ENCODE peak calls at places on chromosomes 2 and 18, in four cellular contexts. One of them, this sample, is unnamed.
A peak's percentile ranks its signal among the peaks of the same experiment; 100 is the strongest.

GRCh38 chr2:47070920-47071824 is 83.9 kb downstream of the STPG4 start:
- DNase-seq in fibroblast of mammary gland: peak; percentile 95
- DNase-seq in upper lobe of left lung: no peak
- DNase-seq in HFF-Myc: peak; percentile 95
- DNase-seq in this sample: no peak

GRCh38 chr2:151374426-151374825 is 17.0 kb downstream of the TNFAIP6 start:
- DNase-seq in fibroblast of mammary gland: peak; percentile 87
- DNase-seq in upper lobe of left lung: no peak
- DNase-seq in HFF-Myc: peak; percentile 56
- DNase-seq in this sample: no peak

GRCh38 chr2:191050640-191050987 is 36.6 kb upstream of the STAT1 start:
- DNase-seq in fibroblast of mammary gland: peak; percentile 91
- DNase-seq in HFF-Myc: no peak
- DNase-seq in upper lobe of left lung: no peak
- DNase-seq in this sample: no peak

GRCh38 chr2:228447266-228447915 is 265.9 kb upstream of the SPHKAP start:
- DNase-seq in fibroblast of mammary gland: no peak
- DNase-seq in upper lobe of left lung: no peak
- DNase-seq in HFF-Myc: no peak
- DNase-seq in this sample: no peak

GRCh38 chr2:21217421-21217820 is 93.7 kb downstream of the TDRD15 start:
- DNase-seq in fibroblast of mammary gland: no peak
- DNase-seq in HFF-Myc: no peak
- DNase-seq in upper lobe of left lung: no peak
- DNase-seq in this sample: no peak

GRCh38 chr18:74485860-74486849 is 10.0 kb upstream of the CNDP2 start:
- DNase-seq in upper lobe of left lung: peak; percentile 63
- DNase-seq in HFF-Myc: no peak
- DNase-seq in fibroblast of mammary gland: no peak
- DNase-seq in this sample: no peak

GRCh38 chr2:32926708-32927084 is 20.1 kb upstream of the LTBP1 start:
- DNase-seq in upper lobe of left lung: no peak
- DNase-seq in HFF-Myc: no peak
- DNase-seq in fibroblast of mammary gland: peak; percentile 22
- DNase-seq in this sample: no peak

GRCh38 chr2:215460682-215461081 is 24.8 kb upstream of the FN1 start:
- DNase-seq in upper lobe of left lung: no peak
- DNase-seq in fibroblast of mammary gland: peak; percentile 95
- DNase-seq in HFF-Myc: no peak
- DNase-seq in this sample: no peak

DNA sequence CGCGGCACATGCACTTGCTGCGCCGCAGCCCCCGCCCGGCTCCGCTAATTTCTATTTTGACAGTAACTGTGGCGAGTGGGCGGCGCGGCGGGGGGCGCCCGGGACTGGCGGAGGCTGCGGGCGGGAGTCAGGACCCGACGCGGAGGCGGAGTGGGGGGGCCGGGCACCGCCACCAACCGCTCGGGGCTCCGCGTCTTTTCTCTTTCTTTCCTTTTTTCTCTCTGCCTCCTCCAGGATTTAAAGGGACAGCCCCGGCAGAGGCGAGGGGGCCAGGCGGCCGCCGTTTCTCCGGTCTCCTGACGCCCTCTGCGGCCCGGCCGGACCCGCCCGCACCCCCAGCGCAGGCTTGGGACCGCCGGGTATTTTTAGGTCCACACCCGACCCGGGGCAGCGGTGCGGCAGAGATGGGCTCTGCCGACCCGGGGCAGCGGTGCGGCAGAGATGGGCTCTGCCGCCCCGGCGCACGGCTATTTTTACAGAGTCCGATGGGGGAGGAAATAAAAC is 460 bp upstream of the ZBTB7C start:
- DNase-seq in upper lobe of left lung: peak; percentile 91
- DNase-seq in fibroblast of mammary gland: no peak
- DNase-seq in HFF-Myc: no peak
- DNase-seq in this sample: peak; percentile 16
- TF ChIP-seq CTCF in upper lobe of left lung: no peak
- TF ChIP-seq CTCF in fibroblast of mammary gland: no peak
- TF ChIP-seq CTCF in HFF-Myc: no peak
- TF ChIP-seq CTCF in this sample: peak; percentile 10

DNA sequence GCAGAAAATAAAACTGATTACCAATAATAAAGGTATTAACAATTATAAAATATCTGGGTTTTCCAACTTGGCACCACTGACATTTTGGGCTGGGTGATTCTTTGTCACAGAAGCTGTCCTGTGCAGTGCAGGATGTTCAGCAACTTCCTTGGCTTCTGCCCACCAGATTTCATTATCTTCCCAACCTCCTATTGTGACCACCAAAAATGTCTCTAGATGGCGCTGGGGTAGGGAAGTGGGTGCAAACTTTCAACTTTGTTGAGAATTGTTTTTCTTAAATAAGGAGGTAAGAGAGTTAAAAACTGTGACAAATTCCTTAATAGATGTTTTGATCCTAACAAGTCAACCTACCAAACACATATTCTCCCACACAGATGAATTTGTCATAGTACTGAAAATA is 90.1 kb downstream of the GAREM1 start:
- DNase-seq in HFF-Myc: no peak
- DNase-seq in fibroblast of mammary gland: peak; percentile 47
- DNase-seq in upper lobe of left lung: no peak
- DNase-seq in this sample: no peak
- TF ChIP-seq CTCF in HFF-Myc: no peak
- TF ChIP-seq CTCF in fibroblast of mammary gland: peak; percentile 33
- TF ChIP-seq CTCF in upper lobe of left lung: no peak
- TF ChIP-seq CTCF in this sample: no peak

GRCh38 chr2:236503100-236503499 is 66.5 kb upstream of the ACKR3 start:
- DNase-seq in fibroblast of mammary gland: no peak
- DNase-seq in HFF-Myc: no peak
- DNase-seq in upper lobe of left lung: no peak
- DNase-seq in this sample: no peak
- TF ChIP-seq CTCF in fibroblast of mammary gland: peak; percentile 14
- TF ChIP-seq CTCF in HFF-Myc: peak; percentile 19
- TF ChIP-seq CTCF in upper lobe of left lung: no peak
- TF ChIP-seq CTCF in this sample: peak; percentile 20

GRCh38 chr2:127107622-127107999 is 657 bp upstream of the BIN1 start:
- DNase-seq in upper lobe of left lung: no peak
- DNase-seq in fibroblast of mammary gland: peak; percentile 25
- DNase-seq in HFF-Myc: no peak
- DNase-seq in this sample: no peak
- TF ChIP-seq CTCF in upper lobe of left lung: no peak
- TF ChIP-seq CTCF in fibroblast of mammary gland: no peak
- TF ChIP-seq CTCF in HFF-Myc: no peak
- TF ChIP-seq CTCF in this sample: peak; percentile 51

DNA sequence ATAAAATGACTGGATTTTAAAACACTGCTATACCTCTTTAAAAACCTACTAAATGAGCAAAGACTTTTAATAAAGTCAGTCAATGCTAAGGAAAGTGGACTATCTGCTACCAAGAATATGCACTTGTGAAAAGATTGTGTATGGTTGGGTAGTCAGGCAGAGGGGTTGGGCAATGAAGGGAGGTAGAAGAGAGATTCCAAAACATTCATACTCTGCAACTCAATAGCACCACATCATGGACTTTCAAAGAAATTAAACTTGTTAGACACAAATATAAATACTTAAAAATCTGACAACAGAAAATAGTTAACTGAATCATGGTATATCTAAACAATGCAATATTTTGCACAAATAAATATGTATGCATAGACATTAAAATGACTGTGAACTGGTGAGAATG is 139.9 kb upstream of the MAPRE2 start:
- DNase-seq in fibroblast of mammary gland: peak; percentile 29
- DNase-seq in upper lobe of left lung: no peak
- DNase-seq in HFF-Myc: no peak
- DNase-seq in this sample: no peak
- TF ChIP-seq CTCF in fibroblast of mammary gland: no peak
- TF ChIP-seq CTCF in upper lobe of left lung: no peak
- TF ChIP-seq CTCF in HFF-Myc: no peak
- TF ChIP-seq CTCF in this sample: no peak

DNA sequence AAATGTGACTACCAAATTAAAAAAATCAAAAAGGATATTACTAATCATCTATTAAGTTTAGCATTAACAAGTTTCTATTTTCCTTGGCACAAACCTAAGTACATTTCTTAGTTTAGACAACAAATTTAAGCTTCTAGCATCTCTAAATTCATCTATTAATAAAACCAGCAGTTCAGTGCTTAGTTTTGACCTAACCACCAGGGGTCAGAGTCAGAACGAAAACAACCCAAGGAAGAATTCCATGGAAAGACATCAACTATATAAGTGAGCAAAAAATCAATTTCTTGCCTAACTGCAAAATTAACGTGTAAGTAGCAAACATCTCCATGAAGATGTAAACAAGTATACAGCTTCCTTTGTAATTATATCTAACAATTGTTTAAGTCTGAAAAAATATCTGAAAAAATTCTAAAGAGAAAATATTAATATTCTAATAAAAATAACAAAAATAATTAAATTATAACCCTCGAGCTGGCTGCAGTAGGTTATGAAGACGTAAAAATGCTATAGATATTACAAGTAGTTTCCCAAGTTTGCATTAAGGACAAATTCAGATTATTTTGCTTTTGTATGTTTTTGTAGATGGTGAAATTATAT is 83.7 kb downstream of the CERKL start:
- DNase-seq in upper lobe of left lung: no peak
- DNase-seq in fibroblast of mammary gland: peak; percentile 57
- DNase-seq in HFF-Myc: no peak
- DNase-seq in this sample: no peak
- TF ChIP-seq CTCF in upper lobe of left lung: no peak
- TF ChIP-seq CTCF in fibroblast of mammary gland: peak; percentile 63
- TF ChIP-seq CTCF in HFF-Myc: peak; percentile 36
- TF ChIP-seq CTCF in this sample: peak; percentile 74

GRCh38 chr2:123771928-123772632 is 253.0 kb upstream of the CNTNAP5 start:
- DNase-seq in fibroblast of mammary gland: no peak
- DNase-seq in upper lobe of left lung: no peak
- DNase-seq in HFF-Myc: no peak
- DNase-seq in this sample: no peak
- TF ChIP-seq CTCF in fibroblast of mammary gland: no peak
- TF ChIP-seq CTCF in upper lobe of left lung: no peak
- TF ChIP-seq CTCF in HFF-Myc: no peak
- TF ChIP-seq CTCF in this sample: no peak

GRCh38 chr2:232697059-232697806 is at the start of gene GIGYF2:
- DNase-seq in fibroblast of mammary gland: peak; percentile 93
- DNase-seq in upper lobe of left lung: peak; percentile 99
- DNase-seq in HFF-Myc: peak; percentile 84
- DNase-seq in this sample: peak; percentile 97
- TF ChIP-seq CTCF in fibroblast of mammary gland: no peak
- TF ChIP-seq CTCF in upper lobe of left lung: no peak
- TF ChIP-seq CTCF in HFF-Myc: no peak
- TF ChIP-seq CTCF in this sample: no peak

This sample was measured in progenitor cell of endocrine pancreas.